ENCODE peak calls at places on chromosomes 13 and 19, in four cellular contexts. I is fibroblast of lung; U is mesothelial cell of epicardium; M is stimulated activated CD4-positive, alpha-beta T cell treated with anti-CD3 and anti-CD28 coated beads, Interleukin-2, amount 100 ng/mL, for 48 hours. Z is an unnamed sample.

GRCh38 chr13:33016414-33017409 is at the start of gene KL:
- DNase-seq in I (no peak), U (no peak), M (no peak), Z (no peak)

GRCh38 chr13:48775804-48776203 is 122.1 kb downstream of the CYSLTR2 start:
- DNase-seq in I (peak; percentile 91), U (no peak), M (no peak), Z (no peak)

GRCh38 chr19:41709951-41710645 is 1.7 kb downstream of the CEACAM5 start:
- DNase-seq in I (no peak), U (no peak), M (no peak), Z (no peak)

GRCh38 chr19:29858000-29858596 is 46.3 kb downstream of the CCNE1 start:
- DNase-seq in I (no peak), U (no peak), M (no peak), Z (no peak)

GRCh38 chr13:30607908-30608307 is 9.8 kb upstream of the USPL1 start:
- DNase-seq in I (no peak), U (no peak), M (peak; percentile 9), Z (peak; percentile 41)

GRCh38 chr19:14118165-14119051 is 846 bp upstream of the PRKACA start:
- DNase-seq in I (peak; percentile 81), U (no peak), M (no peak), Z (peak; percentile 39)

GRCh38 chr13:41900918-41901317 is 60.0 kb downstream of the VWA8 start:
- DNase-seq in I (no peak), U (no peak), M (peak; percentile 24), Z (no peak)

GRCh38 chr13:113407531-113408393 is 43.8 kb upstream of the GRTP1 start:
- DNase-seq in I (no peak), U (no peak), M (no peak), Z (no peak)

GRCh38 chr13:40992678-40993077 is 26.4 kb downstream of the ELF1 start:
- DNase-seq in I (no peak), U (no peak), M (no peak), Z (no peak)

GRCh38 chr19:35529241-35530218 is 1.4 kb upstream of the SBSN start:
- DNase-seq in I (no peak), U (no peak), M (no peak), Z (no peak)

GRCh38 chr19:33304760-33305647 is 2.7 kb upstream of the CEBPA start:
- DNase-seq in I (no peak), U (no peak), M (no peak), Z (no peak)

GRCh38 chr19:46728693-46729339 is 11.9 kb upstream of the PRKD2 start:
- DNase-seq in I (peak; percentile 55), U (no peak), M (peak; percentile 86), Z (peak; percentile 69)

GRCh38 chr19:33376423-33376822 is 2.9 kb downstream of the CEBPG start:
- DNase-seq in I (peak; percentile 81), U (no peak), M (no peak), Z (no peak)

GRCh38 chr19:10112037-10112751 is 701 bp downstream of the P2RY11 start:
- DNase-seq in I (no peak), U (no peak), M (peak; percentile 59), Z (no peak)

GRCh38 chr19:49422407-49423277 is 599 bp downstream of the PTH2 start:
- DNase-seq in I (peak; percentile 20), U (no peak), M (peak; percentile 60), Z (no peak)

GRCh38 chr19:33772102-33772857 is 24.4 kb upstream of the KCTD15 start:
- DNase-seq in I (no peak), U (no peak), M (no peak), Z (no peak)

GRCh38 chr19:4636151-4636717 is 3.1 kb upstream of the TNFAIP8L1 start:
- DNase-seq in I (peak; percentile 41), U (peak; percentile 75), M (peak; percentile 86), Z (peak; percentile 67)

GRCh38 chr19:7550987-7551761 is 15.7 kb downstream of the PNPLA6 start:
- DNase-seq in I (peak; percentile 52), U (peak; percentile 61), M (peak; percentile 29), Z (no peak)

GRCh38 chr19:4503224-4504170 is 14.8 kb downstream of the PLIN4 start:
- DNase-seq in I (no peak), U (no peak), M (no peak), Z (no peak)

GRCh38 chr19:36207605-36208252 is 6.7 kb downstream of the ZNF565 start:
- DNase-seq in I (no peak), U (no peak), M (no peak), Z (no peak)

GRCh38 chr13:105345116-105345515 is 1190.3 kb downstream of the EFNB2 start:
- DNase-seq in I (no peak), U (no peak), M (no peak), Z (no peak)

GRCh38 chr19:10862561-10863106 is 8.7 kb upstream of the CARM1 start:
- DNase-seq in I (no peak), U (no peak), M (no peak), Z (no peak)

GRCh38 chr19:38564981-38565685 is 52.6 kb downstream of the MAP4K1 start:
- DNase-seq in I (no peak), U (no peak), M (no peak), Z (no peak)

GRCh38 chr13:45456196-45456972 is 8.4 kb upstream of the COG3 start:
- DNase-seq in I (peak; percentile 33), U (no peak), M (no peak), Z (no peak)

GRCh38 chr19:6503407-6504201 is 1.5 kb upstream of the TUBB4A start:
- DNase-seq in I (no peak), U (no peak), M (no peak), Z (no peak)

GRCh38 chr19:32688315-32688714 is 3.3 kb upstream of the NUDT19 start:
- DNase-seq in I (no peak), U (no peak), M (no peak), Z (no peak)

GRCh38 chr13:110850006-110850405 is 64.9 kb downstream of the ANKRD10 start:
- DNase-seq in I (no peak), U (no peak), M (no peak), Z (no peak)

GRCh38 chr19:8413593-8413923 is 453 bp downstream of the MARCHF2 start:
- DNase-seq in I (no peak), U (no peak), M (no peak), Z (no peak)

GRCh38 chr19:40502647-40503046 is 35.8 kb downstream of the SPTBN4 start:
- DNase-seq in I (no peak), U (no peak), M (no peak), Z (no peak)

GRCh38 chr19:1000095-1000494 is at the start of gene GRIN3B:
- DNase-seq in I (peak; percentile 44), U (no peak), M (peak; percentile 71), Z (peak; percentile 38)

GRCh38 chr19:6482343-6482686 is 728 bp upstream of the DENND1C start:
- DNase-seq in I (no peak), U (no peak), M (no peak), Z (no peak)

GRCh38 chr13:45367358-45367757 is 26.4 kb upstream of the TPT1 start:
- DNase-seq in I (peak; percentile 76), U (no peak), M (peak; percentile 76), Z (peak; percentile 88)

GRCh38 chr13:113555141-113555540 is 29.4 kb upstream of the TFDP1 start:
- DNase-seq in I (no peak), U (no peak), M (no peak), Z (no peak)

GRCh38 chr13:28467886-28468519 is 26.9 kb downstream of the FLT1 start:
- DNase-seq in I (no peak), U (no peak), M (no peak), Z (no peak)